ENCODE peak calls at places on chromosomes 6 and 20, in five cellular contexts. D is left lung, K is BJ, F is RWPE1, R is fibroblast of pulmonary artery. I is an unnamed sample.

GRCh38 chr20:21129861-21130260 is 4.0 kb downstream of the KIZ start:
- DNase-seq in D (no peak), K (no peak), F (no peak), R (no peak), I (no peak)

GRCh38 chr6:22470454-22471368 is 98.7 kb upstream of the HDGFL1 start:
- DNase-seq in D (no peak), K (no peak), F (peak), R (peak), I (peak)

GRCh38 chr6:39892490-39893129 is 41.7 kb downstream of the MOCS1 start:
- DNase-seq in D (peak), K (no peak), F (peak), R (peak), I (peak)

GRCh38 chr20:29790510-29790909 is 1467.0 kb upstream of the DEFB115 start:
- DNase-seq in D (no peak), K (no peak), F (no peak), R (no peak), I (no peak)

GRCh38 chr20:19993937-19994667 is 23.1 kb upstream of the NAA20 start:
- DNase-seq in D (no peak), K (no peak), F (peak), R (peak), I (no peak)

GRCh38 chr6:26197736-26198625 is 110.8 kb downstream of the HFE start:
- DNase-seq in D (no peak), K (no peak), F (no peak), R (peak), I (peak)

GRCh38 chr6:149166324-149166723 is 151.2 kb upstream of the TAB2 start:
- DNase-seq in D (no peak), K (no peak), F (no peak), R (peak), I (peak)

GRCh38 chr6:26311012-26311384 is 54.0 kb upstream of the BTN3A2 start:
- DNase-seq in D (no peak), K (no peak), F (no peak), R (peak), I (peak)

GRCh38 chr6:13432526-13433218 is 54.7 kb downstream of the GFOD1 start:
- DNase-seq in D (no peak), K (no peak), F (no peak), R (no peak), I (no peak)

GRCh38 chr20:40724566-40724965 is 35.5 kb upstream of the MAFB start:
- DNase-seq in D (peak), K (no peak), F (no peak), R (no peak), I (no peak)

GRCh38 chr6:4637691-4638433 is 138.3 kb upstream of the CDYL start:
- DNase-seq in D (no peak), K (peak), F (peak), R (peak), I (no peak)

GRCh38 chr6:31765910-31766794 is 3.7 kb downstream of the SAPCD1 start:
- DNase-seq in D (peak), K (no peak), F (no peak), R (no peak), I (no peak)

GRCh38 chr6:19719691-19720127 is 117.5 kb upstream of the ID4 start:
- DNase-seq in D (no peak), K (no peak), F (no peak), R (peak), I (no peak)

GRCh38 chr6:80988892-80989291 is 763.6 kb downstream of the TENT5A start:
- DNase-seq in D (no peak), K (no peak), F (no peak), R (no peak), I (peak)

GRCh38 chr6:107957165-107957908 is 671 bp downstream of the SEC63 start:
- DNase-seq in D (peak), K (no peak), F (peak), R (peak), I (peak)

GRCh38 chr20:2093200-2093781 is 8.3 kb upstream of the STK35 start:
- DNase-seq in D (no peak), K (no peak), F (peak), R (peak), I (no peak)
- TF ChIP-seq CTCF in D (peak), K (peak), F (peak), R (peak), I (peak)

GRCh38 chr6:1552296-1552761 is 57.4 kb upstream of the FOXC1 start:
- DNase-seq in D (no peak), K (no peak), F (peak), R (peak), I (peak)
- TF ChIP-seq CTCF in D (no peak), K (peak), F (no peak), R (peak), I (peak)

GRCh38 chr20:36496707-36497669 is 44.3 kb upstream of the MYL9 start:
- DNase-seq in D (no peak), K (no peak), F (no peak), R (no peak), I (no peak)

GRCh38 chr20:36490191-36490590 is 51.1 kb upstream of the MYL9 start:
- DNase-seq in D (no peak), K (no peak), F (no peak), R (no peak), I (no peak)

GRCh38 chr20:36491901-36492617 is 49.3 kb upstream of the MYL9 start:
- DNase-seq in D (no peak), K (no peak), F (peak), R (peak), I (no peak)

GRCh38 chr20:36493801-36494114 is 47.6 kb upstream of the MYL9 start:
- DNase-seq in D (no peak), K (peak), F (no peak), R (peak), I (no peak)

GRCh38 chr20:36493013-36493800 is 48.1 kb upstream of the MYL9 start:
- DNase-seq in D (no peak), K (no peak), F (no peak), R (no peak), I (no peak)
- TF ChIP-seq CTCF in D (no peak), K (peak), F (no peak), R (peak), I (peak)

DNA sequence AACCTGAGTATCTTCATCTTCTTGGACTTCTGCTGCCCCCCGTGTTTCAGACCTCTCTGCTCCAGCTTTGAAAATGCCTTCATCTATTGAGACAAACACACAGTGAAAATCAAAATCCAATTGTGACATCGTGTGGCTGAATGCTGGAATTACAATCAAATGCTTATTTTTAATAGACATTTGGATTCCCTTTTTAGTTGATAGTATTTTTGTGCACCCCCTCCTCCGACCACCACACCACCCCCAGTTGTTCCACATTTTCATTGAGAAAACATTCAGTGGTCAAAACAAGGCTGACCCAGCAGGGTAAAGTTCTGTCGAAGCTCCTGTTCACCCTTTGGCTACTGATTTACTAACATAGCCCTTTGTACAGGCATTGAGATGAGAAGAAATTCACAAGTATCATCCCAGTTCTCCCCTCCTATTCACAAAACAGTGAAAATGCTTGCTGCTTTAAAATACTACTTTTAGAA is 79.0 kb downstream of the NRSN1 start:
- DNase-seq in D (no peak), K (no peak), F (peak), R (peak), I (peak)
- TF ChIP-seq CTCF in D (peak), K (peak), F (peak), R (peak), I (peak)

DNA sequence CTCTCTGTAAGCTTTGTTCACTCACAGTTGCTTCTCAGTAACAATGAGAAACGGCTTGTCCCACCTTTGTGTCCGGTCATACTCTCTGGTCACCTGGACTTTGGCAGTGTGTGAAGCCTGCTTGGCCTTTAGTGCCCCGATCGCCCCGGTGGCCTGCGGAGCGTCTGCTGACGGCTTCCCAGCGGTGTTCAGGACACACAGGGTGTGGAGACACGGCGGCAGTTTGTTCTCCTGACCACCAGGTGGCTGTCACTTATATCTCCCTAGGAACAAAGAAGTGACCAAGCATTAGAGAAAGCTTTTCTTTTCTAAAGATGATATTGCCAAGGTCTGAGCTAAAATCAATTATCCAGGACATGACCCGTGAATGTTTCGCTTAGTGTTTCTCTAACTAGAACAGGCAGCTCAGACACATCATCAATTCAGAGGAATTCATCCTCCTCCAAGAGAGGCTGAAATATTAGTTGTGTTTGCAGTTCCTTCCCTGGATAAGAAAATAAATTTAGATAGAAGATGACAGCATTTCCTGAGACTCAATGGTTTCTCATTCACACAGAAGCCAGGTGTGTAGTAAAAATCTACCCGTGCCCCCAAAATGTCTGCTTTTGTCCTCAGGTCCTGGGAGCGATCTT is 167.4 kb upstream of the THBS2 start:
- DNase-seq in D (no peak), K (no peak), F (no peak), R (no peak), I (peak)
- TF ChIP-seq CTCF in D (no peak), K (no peak), F (no peak), R (no peak), I (peak)

GRCh38 chr6:28980797-28981390 is 24.2 kb downstream of the ZNF311 start:
- DNase-seq in D (no peak), K (no peak), F (peak), R (peak), I (peak)

GRCh38 chr6:28980137-28980796 is 24.8 kb downstream of the ZNF311 start:
- DNase-seq in D (no peak), K (no peak), F (no peak), R (no peak), I (no peak)

GRCh38 chr6:28982476-28983266 is 22.4 kb downstream of the ZNF311 start:
- DNase-seq in D (no peak), K (no peak), F (peak), R (peak), I (peak)

GRCh38 chr6:28981391-28981832 is 23.7 kb downstream of the ZNF311 start:
- DNase-seq in D (no peak), K (no peak), F (no peak), R (peak), I (peak)

GRCh38 chr6:28981833-28982475 is 23.2 kb downstream of the ZNF311 start:
- DNase-seq in D (no peak), K (peak), F (peak), R (peak), I (peak)
- TF ChIP-seq CTCF in D (no peak), K (no peak), F (no peak), R (no peak), I (no peak)

GRCh38 chr20:38305541-38305940 is 1.6 kb downstream of the BPI start:
- DNase-seq in D (no peak), K (no peak), F (no peak), R (no peak), I (no peak)

GRCh38 chr20:38301283-38301682 is 2.7 kb upstream of the BPI start:
- DNase-seq in D (no peak), K (no peak), F (no peak), R (no peak), I (no peak)

GRCh38 chr20:38302721-38303120 is 1.2 kb upstream of the BPI start:
- DNase-seq in D (no peak), K (no peak), F (no peak), R (no peak), I (no peak)

GRCh38 chr20:38304845-38305447 is 990 bp downstream of the BPI start:
- DNase-seq in D (peak), K (no peak), F (peak), R (peak), I (peak)

DNA sequence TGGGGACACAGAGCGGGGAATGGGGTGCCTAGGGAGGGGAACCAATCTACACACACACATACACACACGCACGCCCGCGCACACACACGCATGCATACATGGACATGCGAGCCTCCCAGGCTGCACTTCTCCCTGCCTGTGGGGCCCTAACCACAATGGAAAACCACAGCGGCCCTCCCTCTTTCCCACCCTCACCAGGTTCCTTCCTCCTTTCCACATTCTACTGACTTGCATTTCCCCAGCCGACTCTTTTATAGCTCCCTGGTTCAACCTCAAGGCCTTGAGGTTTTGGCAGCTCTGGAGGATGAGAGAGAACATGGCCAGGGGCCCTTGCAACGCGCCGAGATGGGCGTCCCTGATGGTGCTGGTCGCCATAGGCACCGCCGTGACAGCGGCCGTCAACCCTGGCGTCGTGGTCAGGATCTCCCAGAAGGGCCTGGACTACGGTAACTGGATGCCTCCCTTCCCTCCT is at the start of gene BPI:
- DNase-seq in D (peak), K (no peak), F (no peak), R (no peak), I (no peak)
- TF ChIP-seq CTCF in D (no peak), K (no peak), F (no peak), R (no peak), I (no peak)